ENCODE peak calls at places on chromosomes 13 and 19, in nine cellular contexts. One of them, this sample, is unnamed.

GRCh38 chr19:54107876-54108490 is 5.3 kb downstream of the NDUFA3 start:
- DNase-seq in ascending aorta: no peak
- DNase-seq in neural crest cell: no peak
- DNase-seq in caudate nucleus: no peak
- DNase-seq in stimulated activated CD4-positive, alpha-beta T cell treated with anti-CD3 and anti-CD28 coated beads, Interleukin-1b, Interleukin-23, amount 100 ng/mL, for 1 hour: no peak
- DNase-seq in glutamatergic neuron: no peak
- DNase-seq in heart left ventricle: no peak
- DNase-seq in stimulated activated CD8-positive, alpha-beta memory T cell treated with anti-CD3 and anti-CD28 coated beads, Interleukin-12 subunit alpha, Interleukin-12 subunit beta, amount 100 ng/mL, for 1 hour: no peak
- DNase-seq in NCI-H1092: no peak
- DNase-seq in this sample: no peak

GRCh38 chr19:1789282-1790020 is 22.6 kb downstream of the ATP8B3 start:
- DNase-seq in neural crest cell: no peak
- DNase-seq in NCI-H1092: no peak
- DNase-seq in ascending aorta: no peak
- DNase-seq in glutamatergic neuron: no peak
- DNase-seq in heart left ventricle: no peak
- DNase-seq in stimulated activated CD4-positive, alpha-beta T cell treated with anti-CD3 and anti-CD28 coated beads, Interleukin-1b, Interleukin-23, amount 100 ng/mL, for 1 hour: no peak
- DNase-seq in stimulated activated CD8-positive, alpha-beta memory T cell treated with anti-CD3 and anti-CD28 coated beads, Interleukin-12 subunit alpha, Interleukin-12 subunit beta, amount 100 ng/mL, for 1 hour: no peak
- DNase-seq in caudate nucleus: no peak
- DNase-seq in this sample: no peak

GRCh38 chr13:49098771-49099512 is 121.2 kb upstream of the MLNR start:
- DNase-seq in caudate nucleus: no peak
- DNase-seq in neural crest cell: no peak
- DNase-seq in ascending aorta: no peak
- DNase-seq in NCI-H1092: no peak
- DNase-seq in glutamatergic neuron: no peak
- DNase-seq in heart left ventricle: no peak
- DNase-seq in stimulated activated CD8-positive, alpha-beta memory T cell treated with anti-CD3 and anti-CD28 coated beads, Interleukin-12 subunit alpha, Interleukin-12 subunit beta, amount 100 ng/mL, for 1 hour: no peak
- DNase-seq in stimulated activated CD4-positive, alpha-beta T cell treated with anti-CD3 and anti-CD28 coated beads, Interleukin-1b, Interleukin-23, amount 100 ng/mL, for 1 hour: no peak
- DNase-seq in this sample: no peak

GRCh38 chr13:50693755-50694154 is 149.7 kb downstream of the DLEU7 start:
- DNase-seq in glutamatergic neuron: no peak
- DNase-seq in stimulated activated CD4-positive, alpha-beta T cell treated with anti-CD3 and anti-CD28 coated beads, Interleukin-1b, Interleukin-23, amount 100 ng/mL, for 1 hour: no peak
- DNase-seq in caudate nucleus: no peak
- DNase-seq in heart left ventricle: peak
- DNase-seq in neural crest cell: no peak
- DNase-seq in stimulated activated CD8-positive, alpha-beta memory T cell treated with anti-CD3 and anti-CD28 coated beads, Interleukin-12 subunit alpha, Interleukin-12 subunit beta, amount 100 ng/mL, for 1 hour: no peak
- DNase-seq in NCI-H1092: no peak
- DNase-seq in ascending aorta: no peak
- DNase-seq in this sample: no peak

GRCh38 chr19:57267294-57267693 is 13.0 kb upstream of the ZNF460 start:
- DNase-seq in NCI-H1092: no peak
- DNase-seq in ascending aorta: no peak
- DNase-seq in stimulated activated CD4-positive, alpha-beta T cell treated with anti-CD3 and anti-CD28 coated beads, Interleukin-1b, Interleukin-23, amount 100 ng/mL, for 1 hour: no peak
- DNase-seq in neural crest cell: no peak
- DNase-seq in heart left ventricle: no peak
- DNase-seq in caudate nucleus: no peak
- DNase-seq in stimulated activated CD8-positive, alpha-beta memory T cell treated with anti-CD3 and anti-CD28 coated beads, Interleukin-12 subunit alpha, Interleukin-12 subunit beta, amount 100 ng/mL, for 1 hour: no peak
- DNase-seq in glutamatergic neuron: no peak
- DNase-seq in this sample: no peak

GRCh38 chr13:37666036-37666435 is 67.5 kb upstream of the POSTN start:
- DNase-seq in heart left ventricle: no peak
- DNase-seq in neural crest cell: no peak
- DNase-seq in caudate nucleus: no peak
- DNase-seq in glutamatergic neuron: no peak
- DNase-seq in NCI-H1092: no peak
- DNase-seq in ascending aorta: no peak
- DNase-seq in stimulated activated CD4-positive, alpha-beta T cell treated with anti-CD3 and anti-CD28 coated beads, Interleukin-1b, Interleukin-23, amount 100 ng/mL, for 1 hour: no peak
- DNase-seq in stimulated activated CD8-positive, alpha-beta memory T cell treated with anti-CD3 and anti-CD28 coated beads, Interleukin-12 subunit alpha, Interleukin-12 subunit beta, amount 100 ng/mL, for 1 hour: no peak
- DNase-seq in this sample: no peak

GRCh38 chr19:55273978-55274707 is 5.8 kb downstream of the HSPBP1 start:
- DNase-seq in stimulated activated CD8-positive, alpha-beta memory T cell treated with anti-CD3 and anti-CD28 coated beads, Interleukin-12 subunit alpha, Interleukin-12 subunit beta, amount 100 ng/mL, for 1 hour: no peak
- DNase-seq in caudate nucleus: no peak
- DNase-seq in neural crest cell: no peak
- DNase-seq in stimulated activated CD4-positive, alpha-beta T cell treated with anti-CD3 and anti-CD28 coated beads, Interleukin-1b, Interleukin-23, amount 100 ng/mL, for 1 hour: no peak
- DNase-seq in heart left ventricle: no peak
- DNase-seq in NCI-H1092: peak
- DNase-seq in ascending aorta: no peak
- DNase-seq in glutamatergic neuron: no peak
- DNase-seq in this sample: no peak

GRCh38 chr19:13681509-13681908 is 82.8 kb upstream of the MRI1 start:
- DNase-seq in stimulated activated CD4-positive, alpha-beta T cell treated with anti-CD3 and anti-CD28 coated beads, Interleukin-1b, Interleukin-23, amount 100 ng/mL, for 1 hour: no peak
- DNase-seq in glutamatergic neuron: no peak
- DNase-seq in neural crest cell: no peak
- DNase-seq in heart left ventricle: no peak
- DNase-seq in ascending aorta: no peak
- DNase-seq in stimulated activated CD8-positive, alpha-beta memory T cell treated with anti-CD3 and anti-CD28 coated beads, Interleukin-12 subunit alpha, Interleukin-12 subunit beta, amount 100 ng/mL, for 1 hour: no peak
- DNase-seq in NCI-H1092: no peak
- DNase-seq in caudate nucleus: no peak
- DNase-seq in this sample: no peak

GRCh38 chr13:113972451-113973217 is 1.2 kb downstream of the C13orf46 start:
- DNase-seq in NCI-H1092: no peak
- DNase-seq in stimulated activated CD8-positive, alpha-beta memory T cell treated with anti-CD3 and anti-CD28 coated beads, Interleukin-12 subunit alpha, Interleukin-12 subunit beta, amount 100 ng/mL, for 1 hour: no peak
- DNase-seq in neural crest cell: no peak
- DNase-seq in stimulated activated CD4-positive, alpha-beta T cell treated with anti-CD3 and anti-CD28 coated beads, Interleukin-1b, Interleukin-23, amount 100 ng/mL, for 1 hour: no peak
- DNase-seq in heart left ventricle: no peak
- DNase-seq in glutamatergic neuron: peak
- DNase-seq in ascending aorta: no peak
- DNase-seq in caudate nucleus: no peak
- DNase-seq in this sample: no peak

GRCh38 chr19:2523630-2524311 is 47.8 kb downstream of the GADD45B start:
- DNase-seq in glutamatergic neuron: no peak
- DNase-seq in heart left ventricle: no peak
- DNase-seq in caudate nucleus: no peak
- DNase-seq in stimulated activated CD4-positive, alpha-beta T cell treated with anti-CD3 and anti-CD28 coated beads, Interleukin-1b, Interleukin-23, amount 100 ng/mL, for 1 hour: no peak
- DNase-seq in NCI-H1092: no peak
- DNase-seq in neural crest cell: no peak
- DNase-seq in ascending aorta: no peak
- DNase-seq in stimulated activated CD8-positive, alpha-beta memory T cell treated with anti-CD3 and anti-CD28 coated beads, Interleukin-12 subunit alpha, Interleukin-12 subunit beta, amount 100 ng/mL, for 1 hour: no peak
- DNase-seq in this sample: no peak

GRCh38 chr13:110628477-110628793 is 13.1 kb downstream of the NAXD start:
- DNase-seq in heart left ventricle: no peak
- DNase-seq in stimulated activated CD4-positive, alpha-beta T cell treated with anti-CD3 and anti-CD28 coated beads, Interleukin-1b, Interleukin-23, amount 100 ng/mL, for 1 hour: no peak
- DNase-seq in neural crest cell: no peak
- DNase-seq in ascending aorta: no peak
- DNase-seq in NCI-H1092: no peak
- DNase-seq in glutamatergic neuron: peak
- DNase-seq in caudate nucleus: no peak
- DNase-seq in stimulated activated CD8-positive, alpha-beta memory T cell treated with anti-CD3 and anti-CD28 coated beads, Interleukin-12 subunit alpha, Interleukin-12 subunit beta, amount 100 ng/mL, for 1 hour: no peak
- DNase-seq in this sample: no peak

GRCh38 chr13:110856941-110857835 is 57.7 kb downstream of the ANKRD10 start:
- DNase-seq in stimulated activated CD4-positive, alpha-beta T cell treated with anti-CD3 and anti-CD28 coated beads, Interleukin-1b, Interleukin-23, amount 100 ng/mL, for 1 hour: no peak
- DNase-seq in neural crest cell: no peak
- DNase-seq in heart left ventricle: no peak
- DNase-seq in ascending aorta: no peak
- DNase-seq in NCI-H1092: no peak
- DNase-seq in glutamatergic neuron: no peak
- DNase-seq in stimulated activated CD8-positive, alpha-beta memory T cell treated with anti-CD3 and anti-CD28 coated beads, Interleukin-12 subunit alpha, Interleukin-12 subunit beta, amount 100 ng/mL, for 1 hour: no peak
- DNase-seq in caudate nucleus: no peak
- DNase-seq in this sample: no peak

GRCh38 chr19:32041681-32042292 is 303.6 kb upstream of the ZNF507 start:
- DNase-seq in NCI-H1092: no peak
- DNase-seq in glutamatergic neuron: peak
- DNase-seq in stimulated activated CD8-positive, alpha-beta memory T cell treated with anti-CD3 and anti-CD28 coated beads, Interleukin-12 subunit alpha, Interleukin-12 subunit beta, amount 100 ng/mL, for 1 hour: no peak
- DNase-seq in caudate nucleus: peak
- DNase-seq in neural crest cell: peak
- DNase-seq in ascending aorta: no peak
- DNase-seq in heart left ventricle: peak
- DNase-seq in stimulated activated CD4-positive, alpha-beta T cell treated with anti-CD3 and anti-CD28 coated beads, Interleukin-1b, Interleukin-23, amount 100 ng/mL, for 1 hour: no peak
- DNase-seq in this sample: no peak

GRCh38 chr19:21138130-21138529 is 3.7 kb upstream of the ZNF431 start:
- DNase-seq in ascending aorta: no peak
- DNase-seq in caudate nucleus: no peak
- DNase-seq in heart left ventricle: no peak
- DNase-seq in stimulated activated CD8-positive, alpha-beta memory T cell treated with anti-CD3 and anti-CD28 coated beads, Interleukin-12 subunit alpha, Interleukin-12 subunit beta, amount 100 ng/mL, for 1 hour: no peak
- DNase-seq in NCI-H1092: no peak
- DNase-seq in neural crest cell: no peak
- DNase-seq in stimulated activated CD4-positive, alpha-beta T cell treated with anti-CD3 and anti-CD28 coated beads, Interleukin-1b, Interleukin-23, amount 100 ng/mL, for 1 hour: no peak
- DNase-seq in glutamatergic neuron: no peak
- DNase-seq in this sample: no peak

GRCh38 chr19:32651729-32652140 is 23.2 kb downstream of the ANKRD27 start:
- DNase-seq in heart left ventricle: peak
- DNase-seq in stimulated activated CD4-positive, alpha-beta T cell treated with anti-CD3 and anti-CD28 coated beads, Interleukin-1b, Interleukin-23, amount 100 ng/mL, for 1 hour: no peak
- DNase-seq in stimulated activated CD8-positive, alpha-beta memory T cell treated with anti-CD3 and anti-CD28 coated beads, Interleukin-12 subunit alpha, Interleukin-12 subunit beta, amount 100 ng/mL, for 1 hour: no peak
- DNase-seq in NCI-H1092: no peak
- DNase-seq in caudate nucleus: peak
- DNase-seq in ascending aorta: no peak
- DNase-seq in glutamatergic neuron: peak
- DNase-seq in neural crest cell: peak
- DNase-seq in this sample: no peak

GRCh38 chr19:40598121-40598917 is 2.9 kb upstream of the LTBP4 start:
- DNase-seq in stimulated activated CD4-positive, alpha-beta T cell treated with anti-CD3 and anti-CD28 coated beads, Interleukin-1b, Interleukin-23, amount 100 ng/mL, for 1 hour: peak
- DNase-seq in ascending aorta: no peak
- DNase-seq in NCI-H1092: peak
- DNase-seq in glutamatergic neuron: peak
- DNase-seq in heart left ventricle: peak
- DNase-seq in stimulated activated CD8-positive, alpha-beta memory T cell treated with anti-CD3 and anti-CD28 coated beads, Interleukin-12 subunit alpha, Interleukin-12 subunit beta, amount 100 ng/mL, for 1 hour: peak
- DNase-seq in neural crest cell: peak
- DNase-seq in caudate nucleus: peak
- DNase-seq in this sample: peak

GRCh38 chr19:18349524-18350128 is 9.2 kb downstream of the PGPEP1 start:
- DNase-seq in ascending aorta: no peak
- DNase-seq in neural crest cell: peak
- DNase-seq in stimulated activated CD8-positive, alpha-beta memory T cell treated with anti-CD3 and anti-CD28 coated beads, Interleukin-12 subunit alpha, Interleukin-12 subunit beta, amount 100 ng/mL, for 1 hour: no peak
- DNase-seq in stimulated activated CD4-positive, alpha-beta T cell treated with anti-CD3 and anti-CD28 coated beads, Interleukin-1b, Interleukin-23, amount 100 ng/mL, for 1 hour: no peak
- DNase-seq in glutamatergic neuron: peak
- DNase-seq in heart left ventricle: peak
- DNase-seq in NCI-H1092: no peak
- DNase-seq in caudate nucleus: no peak
- DNase-seq in this sample: peak

GRCh38 chr19:17886515-17886914 is 14.8 kb downstream of the SLC5A5 start:
- DNase-seq in NCI-H1092: no peak
- DNase-seq in ascending aorta: no peak
- DNase-seq in heart left ventricle: no peak
- DNase-seq in glutamatergic neuron: no peak
- DNase-seq in stimulated activated CD4-positive, alpha-beta T cell treated with anti-CD3 and anti-CD28 coated beads, Interleukin-1b, Interleukin-23, amount 100 ng/mL, for 1 hour: no peak
- DNase-seq in neural crest cell: no peak
- DNase-seq in stimulated activated CD8-positive, alpha-beta memory T cell treated with anti-CD3 and anti-CD28 coated beads, Interleukin-12 subunit alpha, Interleukin-12 subunit beta, amount 100 ng/mL, for 1 hour: no peak
- DNase-seq in caudate nucleus: no peak
- DNase-seq in this sample: no peak

GRCh38 chr19:5926641-5927438 is 12.8 kb downstream of the CAPS start:
- DNase-seq in glutamatergic neuron: no peak
- DNase-seq in ascending aorta: no peak
- DNase-seq in caudate nucleus: no peak
- DNase-seq in NCI-H1092: no peak
- DNase-seq in stimulated activated CD4-positive, alpha-beta T cell treated with anti-CD3 and anti-CD28 coated beads, Interleukin-1b, Interleukin-23, amount 100 ng/mL, for 1 hour: no peak
- DNase-seq in stimulated activated CD8-positive, alpha-beta memory T cell treated with anti-CD3 and anti-CD28 coated beads, Interleukin-12 subunit alpha, Interleukin-12 subunit beta, amount 100 ng/mL, for 1 hour: no peak
- DNase-seq in heart left ventricle: peak
- DNase-seq in neural crest cell: no peak
- DNase-seq in this sample: peak

GRCh38 chr19:4363571-4364304 is 20.4 kb downstream of the MPND start:
- DNase-seq in glutamatergic neuron: no peak
- DNase-seq in heart left ventricle: no peak
- DNase-seq in ascending aorta: no peak
- DNase-seq in stimulated activated CD8-positive, alpha-beta memory T cell treated with anti-CD3 and anti-CD28 coated beads, Interleukin-12 subunit alpha, Interleukin-12 subunit beta, amount 100 ng/mL, for 1 hour: no peak
- DNase-seq in caudate nucleus: no peak
- DNase-seq in neural crest cell: no peak
- DNase-seq in stimulated activated CD4-positive, alpha-beta T cell treated with anti-CD3 and anti-CD28 coated beads, Interleukin-1b, Interleukin-23, amount 100 ng/mL, for 1 hour: no peak
- DNase-seq in NCI-H1092: no peak
- DNase-seq in this sample: no peak

GRCh38 chr13:35684432-35684831 is 207.9 kb upstream of the MAB21L1 start:
- DNase-seq in stimulated activated CD8-positive, alpha-beta memory T cell treated with anti-CD3 and anti-CD28 coated beads, Interleukin-12 subunit alpha, Interleukin-12 subunit beta, amount 100 ng/mL, for 1 hour: no peak
- DNase-seq in NCI-H1092: no peak
- DNase-seq in neural crest cell: no peak
- DNase-seq in ascending aorta: no peak
- DNase-seq in heart left ventricle: no peak
- DNase-seq in stimulated activated CD4-positive, alpha-beta T cell treated with anti-CD3 and anti-CD28 coated beads, Interleukin-1b, Interleukin-23, amount 100 ng/mL, for 1 hour: no peak
- DNase-seq in caudate nucleus: no peak
- DNase-seq in glutamatergic neuron: no peak
- DNase-seq in this sample: no peak

GRCh38 chr13:100423375-100423774 is 165.2 kb downstream of the GGACT start:
- DNase-seq in caudate nucleus: no peak
- DNase-seq in NCI-H1092: no peak
- DNase-seq in ascending aorta: no peak
- DNase-seq in heart left ventricle: no peak
- DNase-seq in stimulated activated CD8-positive, alpha-beta memory T cell treated with anti-CD3 and anti-CD28 coated beads, Interleukin-12 subunit alpha, Interleukin-12 subunit beta, amount 100 ng/mL, for 1 hour: no peak
- DNase-seq in stimulated activated CD4-positive, alpha-beta T cell treated with anti-CD3 and anti-CD28 coated beads, Interleukin-1b, Interleukin-23, amount 100 ng/mL, for 1 hour: no peak
- DNase-seq in glutamatergic neuron: no peak
- DNase-seq in neural crest cell: no peak
- DNase-seq in this sample: no peak

GRCh38 chr13:31101511-31102170 is 60.1 kb downstream of the HSPH1 start:
- DNase-seq in stimulated activated CD4-positive, alpha-beta T cell treated with anti-CD3 and anti-CD28 coated beads, Interleukin-1b, Interleukin-23, amount 100 ng/mL, for 1 hour: no peak
- DNase-seq in stimulated activated CD8-positive, alpha-beta memory T cell treated with anti-CD3 and anti-CD28 coated beads, Interleukin-12 subunit alpha, Interleukin-12 subunit beta, amount 100 ng/mL, for 1 hour: no peak
- DNase-seq in heart left ventricle: peak
- DNase-seq in glutamatergic neuron: no peak
- DNase-seq in caudate nucleus: no peak
- DNase-seq in NCI-H1092: no peak
- DNase-seq in neural crest cell: no peak
- DNase-seq in ascending aorta: no peak
- DNase-seq in this sample: no peak

This sample was measured in breast epithelium.